ENCODE peak calls at places on chromosomes 1 and 21, in eight cellular contexts. K is WTC11; R is ACHN; Y is NB4; P is activated naive CD4-positive, alpha-beta T cell treated with anti-CD3 and anti-CD28 coated beads for 36 hours; Z is neural crest cell; S is HEK293T; N is activated CD4-positive, alpha-beta T cell treated with anti-CD3 and anti-CD28 coated beads, Interleukin-2, amount 50 U/mL, for 24 hours. O is an unnamed sample.

GRCh38 chr1:201399352-201400126 is 415 bp upstream of the LAD1 start:
- DNase-seq in K (peak; percentile 76), R (no peak), Y (no peak), P (no peak), Z (peak; percentile 14), S (no peak), N (no peak), O (peak; percentile 73)

GRCh38 chr1:82775402-82776000 is 974.8 kb downstream of the ADGRL2 start:
- DNase-seq in K (peak; percentile 84), R (peak; percentile 32), Y (peak; percentile 61), P (peak; percentile 58), Z (peak; percentile 31), S (peak; percentile 48), N (no peak), O (peak; percentile 86)

GRCh38 chr1:104648269-104648691 is 898.6 kb downstream of the AMY1C start:
- DNase-seq in K (no peak), R (peak; percentile 38), Y (peak; percentile 44), P (no peak), Z (peak; percentile 3), S (peak; percentile 50), N (no peak), O (peak; percentile 77)

GRCh38 chr1:15219280-15220023 is 27.6 kb upstream of the FHAD1 start:
- DNase-seq in K (no peak), R (no peak), Y (no peak), P (no peak), Z (no peak), S (no peak), N (no peak), O (no peak)

GRCh38 chr1:9835758-9836631 is 12.2 kb upstream of the CLSTN1 start:
- DNase-seq in K (peak; percentile 73), R (no peak), Y (no peak), P (no peak), Z (peak; percentile 47), S (no peak), N (no peak), O (peak; percentile 80)

GRCh38 chr1:172967936-172968335 is 82.8 kb downstream of the TNFSF18 start:
- DNase-seq in K (no peak), R (no peak), Y (no peak), P (no peak), Z (no peak), S (no peak), N (no peak), O (no peak)

GRCh38 chr1:72635719-72636118 is 353.4 kb upstream of the NEGR1 start:
- DNase-seq in K (no peak), R (no peak), Y (peak; percentile 82), P (no peak), Z (no peak), S (no peak), N (no peak), O (no peak)

GRCh38 chr1:210364479-210364878 is 35.8 kb downstream of the HHAT start:
- DNase-seq in K (no peak), R (no peak), Y (no peak), P (no peak), Z (peak; percentile 25), S (no peak), N (no peak), O (no peak)

GRCh38 chr1:231162300-231162969 is 577 bp downstream of the TRIM67 start:
- DNase-seq in K (peak; percentile 69), R (peak; percentile 75), Y (peak; percentile 25), P (peak; percentile 40), Z (peak; percentile 50), S (peak; percentile 80), N (peak; percentile 13), O (peak; percentile 75)

GRCh38 chr1:79100385-79100784 is 93.9 kb upstream of the ADGRL4 start:
- DNase-seq in K (no peak), R (no peak), Y (no peak), P (no peak), Z (no peak), S (no peak), N (no peak), O (peak; percentile 32)

GRCh38 chr1:46173361-46173856 is 1.5 kb upstream of the TSPAN1 start:
- DNase-seq in K (no peak), R (no peak), Y (peak; percentile 54), P (no peak), Z (no peak), S (no peak), N (no peak), O (peak; percentile 75)

GRCh38 chr1:119564548-119564947 is 57.5 kb downstream of the HSD3B1 start:
- DNase-seq in K (no peak), R (no peak), Y (no peak), P (no peak), Z (no peak), S (no peak), N (no peak), O (no peak)

GRCh38 chr1:185561629-185562028 is 172.6 kb upstream of the HMCN1 start:
- DNase-seq in K (no peak), R (no peak), Y (peak; percentile 60), P (no peak), Z (no peak), S (no peak), N (no peak), O (no peak)

GRCh38 chr21:45709127-45709526 is 65.6 kb downstream of the PCBP3 start:
- DNase-seq in K (no peak), R (no peak), Y (peak; percentile 35), P (no peak), Z (no peak), S (no peak), N (no peak), O (no peak)

O was measured in mesendoderm.